ENCODE peak calls at places on chromosomes 16 and 17, in five cellular contexts. M is adrenal gland; K is CD8-positive, alpha-beta memory T cell; B is CD8-positive, alpha-beta T cell; S is body of pancreas. L is an unnamed sample. For H3K9me3 and H3K27me3, the result is how much of the 10 kb centered on the place peaks cover.

GRCh38 chr17:13395346-13395745 is 206.4 kb downstream of the HS3ST3A1 start:
- DNase-seq in S (no peak), B (no peak), K (no peak), M (no peak), L (no peak)

GRCh38 chr17:8935194-8935593 is 30.3 kb downstream of the PIK3R5 start:
- DNase-seq in K (no peak), S (no peak), M (peak), B (peak), L (no peak)

GRCh38 chr17:17935321-17936271 is 36.6 kb downstream of the TOM1L2 start:
- DNase-seq in M (peak), B (no peak), K (no peak), S (no peak), L (no peak)

GRCh38 chr16:35431829-35432663 is 1972.6 kb downstream of the TP53TG3F start:
- DNase-seq in M (peak), K (no peak), S (peak), B (no peak), L (peak)

GRCh38 chr16:20740007-20740883 is 1.4 kb downstream of the THUMPD1 start:
- DNase-seq in M (no peak), K (peak), S (peak), B (peak), L (no peak)

GRCh38 chr16:71590584-71590983 is 13.7 kb upstream of the TAT start:
- DNase-seq in K (no peak), M (no peak), S (no peak), B (no peak), L (no peak)

GRCh38 chr16:57786632-57787518 is 15.4 kb downstream of the KIFC3 start:
- DNase-seq in K (no peak), S (no peak), B (no peak), M (peak), L (no peak)

GRCh38 chr17:57678393-57678792 is 66.7 kb downstream of the CCDC182 start:
- DNase-seq in M (no peak), B (no peak), K (no peak), S (no peak), L (no peak)

GRCh38 chr16:55842369-55843104 is 9.6 kb upstream of the CES1 start:
- DNase-seq in M (peak), S (peak), K (peak), B (no peak), L (peak)

GRCh38 chr17:21368545-21369246 is 7.5 kb upstream of the KCNJ12 start:
- DNase-seq in M (no peak), S (no peak), B (no peak), K (no peak), L (no peak)

GRCh38 chr17:17677299-17678040 is 3.8 kb upstream of the RAI1 start:
- DNase-seq in M (no peak), K (no peak), B (no peak), S (no peak), L (no peak)

GRCh38 chr17:77143306-77143705 is 2.5 kb downstream of the SEC14L1 start:
- DNase-seq in K (no peak), M (no peak), B (no peak), S (no peak), L (no peak)

GRCh38 chr17:77235370-77236080 is 94.8 kb downstream of the SEC14L1 start:
- DNase-seq in K (no peak), M (peak), B (peak), S (peak), L (no peak)

DNA sequence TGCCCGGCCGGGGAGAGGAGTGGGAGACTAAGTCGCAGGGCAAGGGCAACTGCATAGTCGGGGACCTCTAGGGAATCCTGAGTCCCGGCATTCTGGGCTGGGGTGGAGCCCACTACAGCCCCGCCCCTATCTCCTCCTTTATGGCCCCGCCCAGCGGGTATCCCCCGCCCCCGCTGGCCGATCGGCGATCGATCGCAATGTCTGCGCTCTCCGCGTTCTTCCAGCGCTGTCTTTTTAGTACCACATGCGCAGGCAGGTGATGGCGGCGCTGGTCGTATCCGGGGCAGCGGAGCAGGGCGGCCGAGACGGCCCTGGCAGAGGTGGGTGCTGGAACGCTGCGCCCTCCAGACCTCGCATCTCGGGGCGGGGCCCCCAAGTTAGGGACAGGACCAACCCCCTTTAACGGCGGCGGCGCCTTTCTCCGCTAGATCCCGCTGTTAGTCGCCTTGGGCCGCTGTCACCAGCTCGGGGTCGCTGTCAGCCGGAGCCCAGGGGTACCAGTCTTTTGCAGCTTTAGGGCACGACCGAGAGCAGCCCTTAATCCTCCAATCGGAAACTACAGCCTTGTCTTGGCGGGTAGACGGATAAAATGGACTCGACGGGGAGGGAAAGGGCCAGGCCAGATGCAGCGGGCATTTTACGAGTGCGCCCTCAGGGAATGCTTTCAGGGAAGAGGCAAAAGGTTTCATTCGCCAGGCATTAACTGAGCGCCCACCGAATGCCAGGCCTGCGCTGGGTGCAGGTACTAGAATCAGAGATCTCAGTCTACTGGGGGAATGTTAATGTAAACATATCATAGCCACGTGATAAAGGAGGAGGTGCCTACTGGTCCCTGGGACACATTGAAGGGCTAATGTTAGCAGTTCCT is at the start of gene DPH1:
- DNase-seq in K (peak), B (peak), S (peak), M (peak), L (peak)
- H3K4me3 ChIP-seq in K (peak), B (peak), S (peak), M (peak), L (peak)

DNA sequence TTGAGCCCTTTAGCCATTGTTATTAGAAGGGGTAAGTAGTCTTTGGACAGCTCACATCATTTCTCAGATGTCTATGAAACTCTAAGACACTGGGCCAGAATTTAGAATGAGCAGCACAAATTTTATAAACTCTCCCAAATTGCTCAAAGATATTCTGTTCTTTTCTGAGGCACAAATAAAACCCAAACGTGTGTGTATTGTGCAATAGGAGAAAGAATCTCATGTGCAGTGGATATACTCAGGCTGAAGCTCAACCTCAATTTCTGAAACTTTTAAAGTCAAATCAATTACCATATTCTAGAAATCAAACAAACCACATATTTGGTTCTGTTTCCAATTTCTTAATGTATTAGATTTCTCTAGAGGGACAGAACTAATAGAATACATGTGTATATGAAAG is 403.5 kb downstream of the RBFOX1 start:
- DNase-seq in K (no peak), M (no peak), B (no peak), S (no peak), L (no peak)
- H3K9me3 ChIP-seq in K (under half), M (under half), B (under half), S (under half), L (under half)

GRCh38 chr17:67123692-67124091 is 79.3 kb downstream of the CACNG1 start:
- DNase-seq in K (no peak), B (no peak), S (no peak), M (no peak), L (no peak)
- H3K27me3 ChIP-seq in K (under half), B (under half), S (under half), M (under half), L (under half)

DNA sequence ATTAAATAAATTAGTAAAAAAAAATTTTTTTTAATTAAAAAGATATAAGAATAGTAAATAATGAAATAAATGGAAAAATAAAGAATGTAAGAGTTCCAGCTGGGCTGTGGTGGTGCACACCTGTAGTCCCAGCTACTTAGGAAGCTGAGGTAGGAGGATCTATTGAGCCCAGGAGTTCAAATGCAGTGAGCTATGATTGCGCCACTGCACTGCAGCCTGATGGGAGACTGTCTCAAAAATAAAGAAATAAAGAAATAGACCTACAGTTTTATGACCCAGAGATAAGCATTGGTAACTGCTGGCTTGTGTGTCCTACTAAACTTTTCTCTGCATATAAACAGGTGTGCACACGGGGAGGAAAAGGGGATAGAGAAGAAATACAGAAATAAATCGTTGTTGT is 7.8 kb upstream of the PDP2 start:
- DNase-seq in S (no peak), K (no peak), B (no peak), M (peak), L (no peak)
- H3K4me3 ChIP-seq in S (no peak), K (peak), B (peak), M (no peak), L (peak)

DNA sequence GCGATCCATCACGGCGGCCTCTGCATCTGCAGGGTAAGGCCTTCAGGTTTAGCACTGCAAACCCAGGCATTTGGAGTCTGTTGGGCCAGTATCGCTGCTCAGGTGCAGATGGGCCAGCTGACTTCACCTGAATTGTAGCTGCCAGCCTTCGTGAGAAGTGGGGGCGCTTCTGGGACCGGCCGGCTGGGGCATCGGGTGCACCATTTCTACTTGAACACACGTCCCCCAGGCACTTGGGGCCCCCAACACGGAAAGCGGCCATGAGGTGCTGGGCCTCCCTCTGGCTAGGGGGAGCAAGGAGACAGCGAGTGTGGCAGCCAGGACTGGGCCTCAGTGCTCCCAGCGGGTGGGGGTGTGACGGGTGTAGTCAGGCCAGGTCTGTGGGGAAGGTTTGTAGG is 767.6 kb downstream of the KCNJ18 start:
- DNase-seq in B (no peak), K (no peak), S (no peak), M (no peak), L (no peak)
- H3K9me3 ChIP-seq in B (under half), K (under half), S (under half), M (under half), L (under half)

GRCh38 chr17:50560931-50561750 is 626 bp downstream of the CACNA1G start:
- DNase-seq in K (peak), S (no peak), M (no peak), B (no peak), L (no peak)

GRCh38 chr17:50562266-50563094 is 2.0 kb downstream of the CACNA1G start:
- DNase-seq in S (no peak), B (no peak), K (peak), M (no peak), L (no peak)

GRCh38 chr17:50561796-50562195 is 1.3 kb downstream of the CACNA1G start:
- DNase-seq in B (no peak), M (no peak), K (no peak), S (no peak), L (no peak)

GRCh38 chr17:50564916-50565315 is 4.4 kb downstream of the CACNA1G start:
- DNase-seq in B (no peak), S (peak), M (no peak), K (peak), L (no peak)

GRCh38 chr17:50563095-50563511 is 2.6 kb downstream of the CACNA1G start:
- DNase-seq in S (no peak), B (no peak), K (no peak), M (no peak), L (no peak)
- H3K27me3 ChIP-seq in S (under half), B (under half), K (half or more), M (under half), L (half or more)